ENCODE peak calls at places on chromosome 18, in eight cellular contexts. Q, E, C, Y, R, O, T and X are unnamed samples.

GRCh38 chr18:59265246-59266018 is 7.8 kb downstream of the RAX start:
- DNase-seq in Q (no peak), E (no peak), C (no peak), Y (no peak), R (no peak), O (no peak), T (no peak), X (no peak)

GRCh38 chr18:24209558-24209957 is 70.7 kb downstream of the CABYR start:
- DNase-seq in Q (peak; percentile 42), E (no peak), C (no peak), Y (no peak), R (peak; percentile 35), O (no peak), T (no peak), X (no peak)

GRCh38 chr18:8084160-8084559 is 517.0 kb downstream of the PTPRM start:
- DNase-seq in Q (peak; percentile 46), E (peak; percentile 41), C (no peak), Y (no peak), R (peak; percentile 21), O (peak; percentile 65), T (no peak), X (no peak)

GRCh38 chr18:69064063-69064462 is 266.2 kb downstream of the CCDC102B start:
- DNase-seq in Q (no peak), E (no peak), C (no peak), Y (no peak), R (no peak), O (no peak), T (no peak), X (no peak)

GRCh38 chr18:67342159-67342558 is 174.4 kb downstream of the DSEL start:
- DNase-seq in Q (no peak), E (no peak), C (no peak), Y (no peak), R (no peak), O (no peak), T (no peak), X (no peak)

GRCh38 chr18:46199515-46200147 is 95.4 kb downstream of the HAUS1 start:
- DNase-seq in Q (peak; percentile 86), E (no peak), C (no peak), Y (no peak), R (peak; percentile 16), O (peak; percentile 68), T (no peak), X (no peak)

GRCh38 chr18:61957801-61958516 is 65.2 kb upstream of the RNF152 start:
- DNase-seq in Q (peak; percentile 26), E (no peak), C (no peak), Y (no peak), R (no peak), O (no peak), T (no peak), X (no peak)

GRCh38 chr18:36729197-36729596 is 99.6 kb downstream of the TPGS2 start:
- DNase-seq in Q (no peak), E (no peak), C (no peak), Y (no peak), R (no peak), O (no peak), T (no peak), X (no peak)

GRCh38 chr18:45916302-45916701 is 50.8 kb downstream of the EPG5 start:
- DNase-seq in Q (no peak), E (peak; percentile 3), C (no peak), Y (no peak), R (no peak), O (no peak), T (peak; percentile 44), X (no peak)

GRCh38 chr18:36711813-36712444 is 116.9 kb downstream of the TPGS2 start:
- DNase-seq in Q (peak; percentile 94), E (no peak), C (no peak), Y (no peak), R (peak; percentile 35), O (peak; percentile 62), T (no peak), X (peak; percentile 82)

GRCh38 chr18:29874519-29875098 is 1167.9 kb downstream of the DSC3 start:
- DNase-seq in Q (peak; percentile 20), E (peak; percentile 58), C (no peak), Y (no peak), R (peak; percentile 10), O (peak; percentile 30), T (no peak), X (peak; percentile 5)

GRCh38 chr18:27750014-27750413 is 426.9 kb downstream of the CDH2 start:
- DNase-seq in Q (peak; percentile 28), E (peak; percentile 49), C (no peak), Y (no peak), R (peak; percentile 19), O (peak; percentile 14), T (no peak), X (peak; percentile 75)

GRCh38 chr18:75160315-75160714 is 48.6 kb downstream of the PTGR3 start:
- DNase-seq in Q (no peak), E (no peak), C (no peak), Y (no peak), R (no peak), O (no peak), T (no peak), X (no peak)

GRCh38 chr18:10232062-10232461 is 222.4 kb upstream of the APCDD1 start:
- DNase-seq in Q (no peak), E (no peak), C (no peak), Y (no peak), R (no peak), O (no peak), T (no peak), X (no peak)

GRCh38 chr18:832085-832681 is 20.1 kb upstream of the YES1 start:
- DNase-seq in Q (no peak), E (peak; percentile 31), C (no peak), Y (no peak), R (peak; percentile 29), O (no peak), T (peak; percentile 81), X (no peak)

GRCh38 chr18:7558769-7559168 is 8.3 kb upstream of the PTPRM start:
- DNase-seq in Q (no peak), E (no peak), C (no peak), Y (no peak), R (no peak), O (no peak), T (no peak), X (no peak)

GRCh38 chr18:7236899-7237298 is 6.0 kb downstream of the LRRC30 start:
- DNase-seq in Q (no peak), E (no peak), C (no peak), Y (no peak), R (no peak), O (no peak), T (no peak), X (no peak)

GRCh38 chr18:46289931-46290330 is 185.7 kb downstream of the HAUS1 start:
- DNase-seq in Q (no peak), E (no peak), C (no peak), Y (no peak), R (no peak), O (no peak), T (no peak), X (no peak)

GRCh38 chr18:73683618-73684238 is 463.9 kb downstream of the FBXO15 start:
- DNase-seq in Q (peak; percentile 30), E (no peak), C (no peak), Y (no peak), R (no peak), O (peak; percentile 58), T (no peak), X (no peak)

GRCh38 chr18:12305930-12306629 is 2.0 kb upstream of the TUBB6 start:
- DNase-seq in Q (peak; percentile 20), E (no peak), C (peak; percentile 60), Y (no peak), R (no peak), O (no peak), T (peak; percentile 65), X (no peak)

GRCh38 chr18:9704233-9705118 is 3.6 kb upstream of the RAB31 start:
- DNase-seq in Q (peak; percentile 21), E (no peak), C (no peak), Y (peak; percentile 44), R (no peak), O (no peak), T (no peak), X (no peak)

GRCh38 chr18:457120-457519 is 43.4 kb downstream of the COLEC12 start:
- DNase-seq in Q (peak; percentile 70), E (peak; percentile 92), C (peak; percentile 76), Y (no peak), R (no peak), O (peak; percentile 83), T (no peak), X (no peak)

GRCh38 chr18:8797206-8797605 is 91.8 kb downstream of the MTCL1 start:
- DNase-seq in Q (peak; percentile 70), E (no peak), C (no peak), Y (no peak), R (no peak), O (peak; percentile 49), T (no peak), X (no peak)

GRCh38 chr18:56447972-56448371 is 190.4 kb downstream of the TXNL1 start:
- DNase-seq in Q (peak; percentile 25), E (no peak), C (no peak), Y (no peak), R (no peak), O (peak; percentile 34), T (no peak), X (no peak)
- H3K4me3 ChIP-seq in Q (peak overlapping the region; percentile 8), E (no peak overlapping the region), C (no peak overlapping the region), Y (no peak overlapping the region), R (no peak overlapping the region), O (peak overlapping the region; percentile 34), T (no peak overlapping the region), X (no peak overlapping the region)

GRCh38 chr18:79639072-79639829 is 40.4 kb upstream of the CTDP1 start:
- DNase-seq in Q (no peak), E (peak; percentile 37), C (no peak), Y (no peak), R (no peak), O (no peak), T (peak; percentile 32), X (no peak)
- TF ChIP-seq CTCF in Q (no peak), E (no peak), C (no peak), Y (no peak), R (no peak), O (no peak), T (no peak), X (no peak)

DNA sequence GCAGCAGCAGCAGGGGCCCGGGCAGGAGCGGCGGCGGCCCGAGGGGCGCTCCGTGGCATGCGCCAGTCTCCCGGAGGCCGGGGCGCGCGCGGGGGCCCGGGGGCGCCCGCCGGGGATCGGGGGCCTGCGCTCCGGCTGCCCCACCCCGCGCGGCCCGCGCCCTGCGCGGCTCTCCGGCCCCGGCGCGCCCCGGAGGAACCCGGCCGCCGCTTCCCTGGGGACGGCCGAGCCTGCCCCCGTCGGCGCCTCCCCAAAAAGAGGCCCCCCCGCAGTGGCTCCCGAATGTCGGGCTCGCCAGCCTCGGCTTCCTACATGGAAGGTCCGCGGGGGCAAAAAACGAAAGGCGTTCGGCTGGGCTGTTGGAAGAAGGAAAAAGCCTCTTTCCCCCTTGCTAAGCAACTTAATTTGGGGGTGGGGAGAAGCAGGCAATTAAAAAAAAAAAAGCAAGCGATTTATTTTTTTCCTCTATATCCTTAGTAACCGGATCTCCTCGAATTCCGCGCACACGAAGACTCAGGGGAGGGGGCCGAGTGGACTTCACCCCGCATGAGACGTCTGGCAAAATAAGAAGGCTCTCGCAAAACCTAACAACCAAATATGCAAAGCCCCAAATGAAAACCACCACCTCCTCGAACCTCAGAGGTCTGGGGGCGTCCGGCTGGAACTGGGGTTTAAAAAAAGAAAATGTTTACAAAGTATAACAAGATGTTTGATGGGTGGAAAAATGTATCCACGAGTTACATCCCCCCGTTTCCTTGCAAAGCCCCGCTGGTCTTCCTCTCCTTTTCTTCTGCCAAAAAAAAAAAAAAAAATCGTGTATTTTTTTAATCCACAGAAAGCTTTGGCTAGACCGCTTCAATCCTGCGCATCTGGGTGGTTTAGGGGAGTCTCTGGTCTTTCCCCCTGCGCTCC is at the start of gene SMAD7:
- DNase-seq in Q (no peak), E (peak; percentile 40), C (no peak), Y (no peak), R (no peak), O (peak; percentile 46), T (no peak), X (no peak)
- H3K4me3 ChIP-seq in Q (peak within 1 kb of the TSS; percentile 99), E (peak within 1 kb of the TSS; percentile 63), C (peak within 1 kb of the TSS; percentile 58), Y (peak within 1 kb of the TSS; percentile 88), R (peak within 1 kb of the TSS; percentile 39), O (peak within 1 kb of the TSS; percentile 82), T (peak within 1 kb of the TSS; percentile 78), X (peak within 1 kb of the TSS; percentile 91)

GRCh38 chr18:2979871-2980606 is 32.9 kb downstream of the LPIN2 start:
- DNase-seq in Q (no peak), E (peak; percentile 35), C (no peak), Y (no peak), R (no peak), O (no peak), T (no peak), X (no peak)
- TF ChIP-seq CTCF in Q (no peak), E (no peak), C (no peak), Y (no peak), R (no peak), O (no peak), T (no peak), X (no peak)